ENCODE peak calls at places on chromosomes 13 and 19, in six cellular contexts. Z is thoracic aorta, U is AG04449, J is heart right ventricle, M is AG09309, F is IMR-90. P is an unnamed sample.

GRCh38 chr13:47287291-47287751 is 390.5 kb upstream of the HTR2A start:
- DNase-seq in M (no peak), J (no peak), Z (no peak), F (peak; percentile 73), U (peak; percentile 57), P (peak; percentile 10)

GRCh38 chr13:43799191-43799590 is 12.4 kb upstream of the ENOX1 start:
- DNase-seq in U (no peak), Z (no peak), J (no peak), F (peak; percentile 7), M (no peak), P (no peak)

GRCh38 chr13:34462843-34463242 is 479.2 kb upstream of the NBEA start:
- DNase-seq in M (peak; percentile 17), F (peak; percentile 22), Z (no peak), J (peak; percentile 12), U (no peak), P (peak; percentile 63)

GRCh38 chr13:112558696-112559418 is 29.1 kb downstream of the TUBGCP3 start:
- DNase-seq in M (no peak), J (no peak), F (no peak), U (no peak), Z (no peak), P (no peak)

GRCh38 chr19:32287811-32288227 is 57.6 kb upstream of the ZNF507 start:
- DNase-seq in U (no peak), F (peak; percentile 61), J (peak; percentile 74), M (peak; percentile 59), Z (peak; percentile 11), P (peak; percentile 87)

GRCh38 chr13:79807554-79807953 is 326.6 kb downstream of the NDFIP2 start:
- DNase-seq in F (no peak), U (no peak), J (no peak), Z (no peak), M (no peak), P (no peak)

GRCh38 chr19:3538258-3538929 is 580 bp upstream of the TEKTIP1 start:
- DNase-seq in M (no peak), J (no peak), F (no peak), U (no peak), Z (no peak), P (no peak)

GRCh38 chr19:44723952-44724319 is 24.6 kb upstream of the BCL3 start:
- DNase-seq in J (peak; percentile 84), F (peak; percentile 73), M (no peak), Z (peak; percentile 38), U (no peak), P (peak; percentile 88)

GRCh38 chr13:112587359-112587766 is 590 bp downstream of the TUBGCP3 start:
- DNase-seq in Z (peak; percentile 60), J (peak; percentile 83), U (no peak), F (peak; percentile 86), M (peak; percentile 33), P (peak; percentile 88)

GRCh38 chr13:31538067-31539042 is 201.0 kb upstream of the RXFP2 start:
- DNase-seq in U (no peak), M (no peak), Z (no peak), F (peak; percentile 45), J (no peak), P (peak; percentile 71)
- TF ChIP-seq CTCF in U (peak; percentile 61), M (peak; percentile 77), Z (peak; percentile 31), F (peak; percentile 58), J (peak; percentile 47), P (peak; percentile 78)

DNA sequence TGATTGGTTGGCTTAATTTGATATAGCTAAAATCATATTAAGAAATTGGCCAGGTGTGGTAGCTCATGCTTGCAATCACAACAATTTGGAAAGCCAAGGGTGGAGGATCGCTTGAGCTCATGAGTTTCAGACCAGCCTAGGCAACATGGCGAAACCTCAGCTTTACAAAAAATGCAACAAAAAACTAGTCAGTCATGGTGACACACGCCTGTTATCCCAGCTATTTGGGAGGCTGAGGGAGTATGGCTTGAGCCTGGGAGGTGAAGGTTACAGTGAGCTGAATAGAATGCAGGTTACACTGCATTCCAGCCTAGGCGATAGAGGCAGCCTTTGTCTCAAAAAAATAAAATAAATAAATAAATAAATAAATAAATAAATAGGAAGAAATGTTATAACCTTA is 1579.6 kb upstream of the SLC10A2 start:
- DNase-seq in M (no peak), Z (no peak), U (no peak), F (no peak), J (no peak), P (no peak)
- H3K4me3 ChIP-seq in M (no peak overlapping the region), Z (no peak overlapping the region), U (no peak overlapping the region), F (no peak overlapping the region), J (no peak overlapping the region), P (no peak overlapping the region)

GRCh38 chr13:72565893-72566292 is 161.5 kb downstream of the MZT1 start:
- DNase-seq in F (peak; percentile 15), J (no peak), U (no peak), Z (no peak), M (no peak), P (peak; percentile 42)
- TF ChIP-seq CTCF in F (peak; percentile 53), J (peak; percentile 45), U (peak; percentile 37), Z (peak; percentile 31), M (no peak), P (peak; percentile 51)

GRCh38 chr13:99415851-99416331 is 85.4 kb upstream of the TM9SF2 start:
- DNase-seq in F (no peak), U (no peak), M (no peak), Z (no peak), J (no peak), P (no peak)

GRCh38 chr13:99418663-99419140 is 82.6 kb upstream of the TM9SF2 start:
- DNase-seq in Z (no peak), F (no peak), U (no peak), M (no peak), J (no peak), P (no peak)

GRCh38 chr13:99416411-99417121 is 84.7 kb upstream of the TM9SF2 start:
- DNase-seq in Z (no peak), U (no peak), M (no peak), J (no peak), F (no peak), P (no peak)

GRCh38 chr13:99417821-99418662 is 83.2 kb upstream of the TM9SF2 start:
- DNase-seq in Z (no peak), F (no peak), U (no peak), M (no peak), J (no peak), P (no peak)

DNA sequence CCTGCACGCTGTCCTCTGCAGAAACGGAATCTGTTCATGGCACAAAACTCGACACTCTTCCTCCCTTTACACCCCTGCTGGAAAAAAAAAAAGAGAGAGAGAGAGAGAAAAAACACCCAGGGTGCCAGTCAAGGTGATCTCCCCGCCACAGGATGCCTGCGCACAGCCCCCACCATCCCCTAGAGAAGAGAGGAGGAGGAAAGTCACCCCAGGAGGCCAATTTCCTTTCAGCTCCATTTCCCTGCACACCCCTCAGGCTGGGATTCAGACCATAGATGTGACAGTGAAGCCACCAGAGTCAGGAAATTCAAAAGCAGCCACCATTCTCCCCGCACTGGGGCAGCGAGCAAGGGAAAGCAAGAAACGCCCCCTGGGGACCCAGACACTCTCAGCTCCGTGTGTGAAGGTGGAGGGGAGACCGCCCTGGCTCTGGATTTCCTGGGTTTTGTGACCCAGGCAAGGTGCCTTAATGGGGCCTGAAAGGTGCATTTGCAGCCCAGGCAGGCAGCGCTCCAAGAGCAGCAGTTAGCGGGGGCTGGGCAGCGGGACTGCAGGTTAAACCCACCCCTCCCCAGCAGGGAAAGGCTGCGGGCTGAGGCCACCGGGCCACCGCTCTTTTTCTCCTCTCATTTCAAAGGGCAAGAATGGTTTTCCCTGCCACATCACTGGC is 84.0 kb upstream of the TM9SF2 start:
- DNase-seq in F (no peak), J (no peak), Z (no peak), U (no peak), M (no peak), P (no peak)
- H3K4me3 ChIP-seq in F (no peak overlapping the region), J (no peak overlapping the region), Z (no peak overlapping the region), U (no peak overlapping the region), M (no peak overlapping the region), P (no peak overlapping the region)

DNA sequence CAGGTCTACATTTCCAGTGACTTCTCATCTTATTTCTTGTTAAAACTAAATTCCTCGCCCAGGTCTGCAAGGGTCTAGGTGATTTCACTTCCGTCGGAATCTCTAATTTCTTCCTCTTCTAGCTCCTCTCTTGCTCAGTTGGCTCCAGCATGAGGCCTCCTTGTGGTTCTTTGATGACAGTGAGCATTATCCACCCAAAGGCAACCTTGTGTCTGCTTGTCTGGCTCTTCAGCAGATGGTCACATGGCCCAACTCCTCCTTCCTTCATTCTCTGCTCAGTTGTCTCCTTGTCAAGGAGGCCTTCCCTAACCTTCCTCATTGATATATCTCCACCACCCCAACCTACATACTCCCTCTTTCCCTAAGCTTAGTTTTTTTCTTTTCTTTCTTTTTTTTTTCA is 1391.4 kb downstream of the EFNB2 start:
- DNase-seq in M (no peak), F (no peak), Z (no peak), U (no peak), J (no peak), P (no peak)
- TF ChIP-seq CTCF in M (no peak), F (no peak), Z (no peak), U (no peak), J (no peak), P (no peak)

P was measured in cardiac fibroblast.